ENCODE peak calls at places on chromosomes 4 and X, in four cellular contexts. Q is K562, R is GM12878, M is HepG2. K is an unnamed sample.

GRCh38 chrX:25020391-25021131 is 4.8 kb upstream of the ARX start:
- DNase-seq in R (no peak), M (no peak), Q (peak; percentile 43), K (peak; percentile 82)

GRCh38 chr4:151717271-151717670 is 43.5 kb downstream of the GATB start:
- DNase-seq in Q (no peak), R (no peak), M (no peak), K (no peak)

GRCh38 chr4:146275370-146275769 is 61.0 kb downstream of the REELD1 start:
- DNase-seq in R (no peak), M (no peak), Q (no peak), K (no peak)

GRCh38 chrX:44569122-44569521 is 26.5 kb upstream of the FUNDC1 start:
- DNase-seq in Q (no peak), M (no peak), R (no peak), K (no peak)

GRCh38 chr4:164383187-164384181 is 370.4 kb upstream of the SMIM31 start:
- DNase-seq in M (no peak), R (no peak), Q (no peak), K (no peak)

GRCh38 chrX:86016189-86016588 is 31.2 kb downstream of the CHM start:
- DNase-seq in M (no peak), R (no peak), Q (no peak), K (no peak)

GRCh38 chrX:113400193-113400704 is 559.6 kb upstream of the AMOT start:
- DNase-seq in M (peak; percentile 14), R (no peak), Q (no peak), K (no peak)

GRCh38 chr4:76943790-76944189 is 5.8 kb upstream of the SEPTIN11 start:
- DNase-seq in Q (peak; percentile 44), M (no peak), R (no peak), K (no peak)

GRCh38 chr4:142238589-142238988 is 602.2 kb downstream of the IL15 start:
- DNase-seq in R (no peak), M (no peak), Q (no peak), K (no peak)

GRCh38 chr4:136713140-136713539 is 819.2 kb downstream of the PCDH18 start:
- DNase-seq in M (no peak), R (no peak), Q (no peak), K (peak; percentile 6)

GRCh38 chr4:12179264-12179616 is 750.5 kb upstream of the HS3ST1 start:
- DNase-seq in R (no peak), M (no peak), Q (no peak), K (no peak)

GRCh38 chrX:20011608-20012007 is 20.7 kb upstream of the BCLAF3 start:
- DNase-seq in R (no peak), M (no peak), Q (no peak), K (no peak)

GRCh38 chrX:17736856-17737706 is at the start of gene SCML1:
- DNase-seq in R (peak; percentile 71), M (peak; percentile 94), Q (peak; percentile 38), K (peak; percentile 80)

GRCh38 chr4:183872531-183872930 is 32.6 kb upstream of the STOX2 start:
- DNase-seq in R (no peak), Q (no peak), M (no peak), K (no peak)

GRCh38 chr4:136103616-136104015 is 1428.7 kb downstream of the PCDH18 start:
- DNase-seq in M (no peak), Q (no peak), R (no peak), K (no peak)

GRCh38 chrX:137547291-137547690 is 18.6 kb upstream of the ZIC3 start:
- DNase-seq in M (no peak), R (no peak), Q (no peak), K (no peak)

GRCh38 chr4:2303686-2304320 is 41.9 kb upstream of the MXD4 start:
- DNase-seq in R (no peak), Q (no peak), M (no peak), K (no peak)

GRCh38 chr4:2301806-2302205 is 39.9 kb upstream of the MXD4 start:
- DNase-seq in M (no peak), R (no peak), Q (no peak), K (no peak)

GRCh38 chr4:2303121-2303685 is 41.3 kb upstream of the MXD4 start:
- DNase-seq in Q (no peak), M (no peak), R (no peak), K (no peak)

GRCh38 chr4:2301221-2301642 is 39.3 kb upstream of the MXD4 start:
- DNase-seq in M (no peak), Q (no peak), R (no peak), K (no peak)

DNA sequence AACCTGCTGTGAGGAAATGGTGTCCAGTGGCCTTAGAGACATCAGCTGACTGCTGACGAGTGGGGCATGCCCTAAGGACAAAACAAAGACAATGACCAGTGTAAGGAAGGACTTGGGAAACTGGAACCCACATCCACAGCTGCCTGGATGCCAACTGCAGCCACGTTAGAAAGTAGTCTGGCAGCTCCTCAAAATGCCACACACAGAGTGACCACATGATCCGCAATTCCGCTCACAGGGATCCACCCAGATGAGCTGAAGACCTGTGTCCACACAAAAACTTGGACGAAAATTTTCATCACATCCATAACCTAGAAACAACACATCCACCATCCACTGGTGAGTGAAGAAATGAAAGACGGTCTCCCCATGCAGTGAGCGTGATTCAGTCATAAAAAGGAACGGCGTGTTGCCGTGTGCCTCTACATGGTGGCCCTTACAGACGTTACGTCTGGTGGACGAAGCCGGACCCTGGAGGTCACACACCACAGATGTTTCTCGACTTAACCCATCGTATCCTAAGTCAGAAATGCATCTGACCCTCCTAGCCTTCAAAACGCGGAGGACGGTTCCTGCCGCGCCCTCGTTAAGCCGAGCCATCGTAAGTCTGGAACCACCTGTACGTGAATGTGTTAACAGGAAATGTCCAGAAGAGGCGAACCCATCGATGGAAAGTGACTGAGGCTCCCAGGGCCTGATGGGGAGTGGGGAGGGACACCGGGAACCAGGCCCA is 40.6 kb upstream of the MXD4 start:
- DNase-seq in M (no peak), Q (no peak), R (no peak), K (no peak)
- TF ChIP-seq FOXK2 in M (no peak), Q (no peak), R (no peak), K (no peak)

DNA sequence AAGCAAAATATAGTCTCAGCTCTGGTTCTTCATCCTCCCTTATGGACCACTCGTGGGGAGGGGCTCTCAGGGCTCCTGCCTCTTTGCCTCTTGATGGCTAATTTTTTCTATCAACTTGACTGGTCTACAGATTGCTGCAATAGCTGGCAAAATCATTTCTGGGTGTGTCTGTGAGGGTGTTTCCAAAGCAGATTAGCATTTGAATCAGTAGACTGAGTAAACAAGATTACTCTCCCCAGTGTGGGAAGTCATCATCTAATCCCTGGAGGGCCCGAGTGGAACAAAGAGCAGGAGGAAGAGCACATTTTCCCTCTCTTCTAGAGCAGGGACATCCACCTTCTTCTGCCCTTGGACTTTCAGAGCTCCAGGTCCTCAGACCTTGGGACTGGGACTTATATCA is 153.5 kb downstream of the STK32B start:
- DNase-seq in Q (no peak), M (no peak), R (no peak), K (no peak)
- TF ChIP-seq SP1 in Q (no peak), M (no peak), R (no peak), K (no peak)

GRCh38 chr4:54192811-54193210 is 36.3 kb upstream of the PDGFRA start:
- DNase-seq in Q (peak; percentile 9), R (no peak), M (no peak), K (no peak)
- TF ChIP-seq FOXK2 in Q (no peak), R (no peak), M (no peak), K (no peak)

GRCh38 chr4:5558502-5558901 is 149.9 kb downstream of the EVC2 start:
- DNase-seq in R (no peak), M (no peak), Q (no peak), K (no peak)

GRCh38 chr4:5553801-5554200 is 154.6 kb downstream of the EVC2 start:
- DNase-seq in Q (no peak), R (no peak), M (no peak), K (no peak)

DNA sequence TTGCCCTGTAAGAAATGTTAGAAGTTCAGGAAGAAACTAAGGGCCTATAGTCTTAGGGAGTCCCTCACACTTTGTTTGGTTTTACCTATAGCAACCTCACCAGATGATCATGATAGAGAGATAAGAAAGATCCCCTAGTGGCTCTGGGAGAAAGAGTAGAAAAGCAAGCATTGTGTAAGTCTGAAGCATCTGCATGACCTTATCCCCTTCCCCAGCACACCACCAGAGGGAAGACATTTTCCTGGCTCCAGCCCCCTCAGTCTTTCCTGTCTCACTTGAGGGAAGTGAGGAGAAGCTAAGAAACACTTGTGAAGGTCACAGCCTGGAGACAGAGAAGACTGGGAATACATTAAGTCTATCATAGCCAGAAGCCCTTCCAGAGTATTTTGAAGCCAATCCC is 154.0 kb downstream of the EVC2 start:
- DNase-seq in M (no peak), R (no peak), Q (no peak), K (no peak)
- TF ChIP-seq SP1 in M (no peak), R (no peak), Q (no peak), K (no peak)

GRCh38 chr4:87213425-87213824 is 7.0 kb downstream of the KLHL8 start:
- DNase-seq in Q (no peak), M (no peak), R (no peak), K (no peak)

GRCh38 chr4:87204559-87204958 is 15.9 kb downstream of the KLHL8 start:
- DNase-seq in R (no peak), Q (no peak), M (no peak), K (no peak)

GRCh38 chr4:87211249-87211952 is 9.0 kb downstream of the KLHL8 start:
- DNase-seq in M (no peak), Q (no peak), R (no peak), K (no peak)

GRCh38 chr4:87209696-87210095 is 10.7 kb downstream of the KLHL8 start:
- DNase-seq in R (peak; percentile 26), M (no peak), Q (peak; percentile 30), K (no peak)

DNA sequence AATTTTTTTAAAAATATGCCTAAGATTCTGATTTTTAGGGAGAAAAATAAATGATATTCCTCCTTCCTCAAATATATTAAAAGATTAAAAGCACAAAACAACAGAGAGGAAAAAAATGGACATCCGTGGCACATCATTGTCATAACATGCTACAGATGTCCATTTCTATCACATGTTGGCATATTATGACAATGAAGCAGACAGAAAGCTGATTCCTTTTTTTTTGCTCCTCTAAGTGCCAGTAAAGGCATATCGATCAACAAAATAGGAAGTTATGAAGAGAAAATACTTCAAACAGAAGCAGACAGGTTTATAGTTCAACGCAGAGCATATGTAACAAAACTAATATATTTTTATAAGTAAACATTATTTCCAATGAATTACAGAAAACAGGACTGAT is 11.2 kb downstream of the KLHL8 start:
- DNase-seq in R (no peak), M (no peak), Q (no peak), K (no peak)
- TF ChIP-seq FOXK2 in R (no peak), M (no peak), Q (no peak), K (no peak)

GRCh38 chrX:1511829-1512228 is 25.2 kb downstream of the P2RY8 start:
- DNase-seq in R (no peak), Q (no peak), M (no peak), K (no peak)
- TF ChIP-seq SP1 in R (no peak), Q (no peak), M (no peak), K (no peak)

K was measured in HEK293T.